ENCODE peak calls at places on chromosomes 12 and 14, in five cellular contexts. One of them, this sample, is unnamed.

GRCh38 chr12:55743967-55744931 is 1.3 kb downstream of the GDF11 start:
- DNase-seq in activated CD4-positive, alpha-beta T cell treated with anti-CD3 and anti-CD28 coated beads, Interleukin-2, amount 10 ng/mL, durations not matched to agents 7 days and 5 days: no peak
- DNase-seq in Caki2: no peak
- DNase-seq in NCI-H82: peak
- DNase-seq in transverse colon: no peak
- DNase-seq in this sample: no peak

GRCh38 chr12:24561882-24562760 is 386.8 kb downstream of the BCAT1 start:
- DNase-seq in transverse colon: peak
- DNase-seq in NCI-H82: peak
- DNase-seq in activated CD4-positive, alpha-beta T cell treated with anti-CD3 and anti-CD28 coated beads, Interleukin-2, amount 10 ng/mL, durations not matched to agents 7 days and 5 days: no peak
- DNase-seq in Caki2: peak
- DNase-seq in this sample: peak

GRCh38 chr14:27528328-27528727 is 930.5 kb upstream of the NOVA1 start:
- DNase-seq in transverse colon: no peak
- DNase-seq in activated CD4-positive, alpha-beta T cell treated with anti-CD3 and anti-CD28 coated beads, Interleukin-2, amount 10 ng/mL, durations not matched to agents 7 days and 5 days: no peak
- DNase-seq in NCI-H82: peak
- DNase-seq in Caki2: peak
- DNase-seq in this sample: no peak

GRCh38 chr12:43306066-43306465 is 245.9 kb downstream of the ADAMTS20 start:
- DNase-seq in Caki2: peak
- DNase-seq in activated CD4-positive, alpha-beta T cell treated with anti-CD3 and anti-CD28 coated beads, Interleukin-2, amount 10 ng/mL, durations not matched to agents 7 days and 5 days: no peak
- DNase-seq in transverse colon: no peak
- DNase-seq in NCI-H82: no peak
- DNase-seq in this sample: no peak

GRCh38 chr12:59689776-59690175 is 93.9 kb downstream of the SLC16A7 start:
- DNase-seq in transverse colon: no peak
- DNase-seq in activated CD4-positive, alpha-beta T cell treated with anti-CD3 and anti-CD28 coated beads, Interleukin-2, amount 10 ng/mL, durations not matched to agents 7 days and 5 days: no peak
- DNase-seq in Caki2: no peak
- DNase-seq in NCI-H82: no peak
- DNase-seq in this sample: no peak

GRCh38 chr14:22973217-22974032 is 8.9 kb downstream of the AJUBA start:
- DNase-seq in transverse colon: peak
- DNase-seq in activated CD4-positive, alpha-beta T cell treated with anti-CD3 and anti-CD28 coated beads, Interleukin-2, amount 10 ng/mL, durations not matched to agents 7 days and 5 days: peak
- DNase-seq in NCI-H82: peak
- DNase-seq in Caki2: peak
- DNase-seq in this sample: peak

GRCh38 chr12:23640754-23641153 is 308.7 kb downstream of the SOX5 start:
- DNase-seq in activated CD4-positive, alpha-beta T cell treated with anti-CD3 and anti-CD28 coated beads, Interleukin-2, amount 10 ng/mL, durations not matched to agents 7 days and 5 days: no peak
- DNase-seq in NCI-H82: peak
- DNase-seq in transverse colon: no peak
- DNase-seq in Caki2: no peak
- DNase-seq in this sample: peak

GRCh38 chr12:122336015-122336946 is 70.0 kb upstream of the VPS33A start:
- DNase-seq in Caki2: no peak
- DNase-seq in activated CD4-positive, alpha-beta T cell treated with anti-CD3 and anti-CD28 coated beads, Interleukin-2, amount 10 ng/mL, durations not matched to agents 7 days and 5 days: peak
- DNase-seq in transverse colon: peak
- DNase-seq in NCI-H82: peak
- DNase-seq in this sample: peak

GRCh38 chr12:95790025-95790911 is at the start of gene NTN4:
- DNase-seq in NCI-H82: peak
- DNase-seq in Caki2: peak
- DNase-seq in transverse colon: peak
- DNase-seq in activated CD4-positive, alpha-beta T cell treated with anti-CD3 and anti-CD28 coated beads, Interleukin-2, amount 10 ng/mL, durations not matched to agents 7 days and 5 days: no peak
- DNase-seq in this sample: peak

GRCh38 chr12:80032967-80033366 is 66.4 kb upstream of the OTOGL start:
- DNase-seq in Caki2: no peak
- DNase-seq in activated CD4-positive, alpha-beta T cell treated with anti-CD3 and anti-CD28 coated beads, Interleukin-2, amount 10 ng/mL, durations not matched to agents 7 days and 5 days: no peak
- DNase-seq in NCI-H82: peak
- DNase-seq in transverse colon: no peak
- DNase-seq in this sample: no peak

GRCh38 chr12:57621497-57622292 is 10.5 kb downstream of the ARHGEF25 start:
- DNase-seq in Caki2: peak
- DNase-seq in transverse colon: peak
- DNase-seq in NCI-H82: peak
- DNase-seq in activated CD4-positive, alpha-beta T cell treated with anti-CD3 and anti-CD28 coated beads, Interleukin-2, amount 10 ng/mL, durations not matched to agents 7 days and 5 days: peak
- DNase-seq in this sample: peak

GRCh38 chr12:110227138-110227537 is 53.9 kb upstream of the ATP2A2 start:
- DNase-seq in transverse colon: no peak
- DNase-seq in Caki2: no peak
- DNase-seq in activated CD4-positive, alpha-beta T cell treated with anti-CD3 and anti-CD28 coated beads, Interleukin-2, amount 10 ng/mL, durations not matched to agents 7 days and 5 days: no peak
- DNase-seq in NCI-H82: peak
- DNase-seq in this sample: peak

GRCh38 chr12:65615091-65615490 is 209.2 kb upstream of the HMGA2 start:
- DNase-seq in NCI-H82: no peak
- DNase-seq in activated CD4-positive, alpha-beta T cell treated with anti-CD3 and anti-CD28 coated beads, Interleukin-2, amount 10 ng/mL, durations not matched to agents 7 days and 5 days: no peak
- DNase-seq in Caki2: no peak
- DNase-seq in transverse colon: no peak
- DNase-seq in this sample: no peak